ENCODE peak calls at places on chromosomes 13 and 19, in nine cellular contexts. M, Q, J, N, Y, U, G, W and B are unnamed samples.

GRCh38 chr19:7471696-7472620 is 16.9 kb downstream of the PEX11G start:
- DNase-seq in Q (peak; percentile 83), U (peak; percentile 86), M (no peak), Y (no peak), N (no peak), J (no peak), G (no peak), W (no peak), B (no peak)

GRCh38 chr19:35417713-35418534 is 30.1 kb upstream of the FFAR2 start:
- DNase-seq in G (no peak), N (no peak), W (no peak), Q (no peak), Y (no peak), U (peak; percentile 73), M (no peak), J (no peak), B (no peak)

GRCh38 chr19:57075801-57076492 is 43.8 kb upstream of the USP29 start:
- DNase-seq in G (no peak), U (no peak), Y (no peak), J (no peak), Q (no peak), M (no peak), W (no peak), N (no peak), B (no peak)

GRCh38 chr13:113582841-113583631 is 1.5 kb upstream of the TFDP1 start:
- DNase-seq in M (no peak), N (no peak), J (no peak), Y (no peak), Q (peak; percentile 71), U (no peak), W (no peak), G (peak; percentile 12), B (no peak)

GRCh38 chr13:51058461-51059167 is 52.5 kb downstream of the C13orf42 start:
- DNase-seq in M (no peak), G (no peak), Y (no peak), W (no peak), Q (no peak), N (no peak), J (no peak), U (no peak), B (no peak)

GRCh38 chr13:44576396-44577235 is 486 bp upstream of the TSC22D1 start:
- DNase-seq in W (no peak), Y (no peak), U (no peak), M (peak; percentile 15), N (no peak), Q (peak; percentile 88), J (no peak), G (peak; percentile 29), B (peak; percentile 29)

GRCh38 chr13:71865858-71866172 is 1.2 kb downstream of the DACH1 start:
- DNase-seq in J (no peak), Q (no peak), M (no peak), W (no peak), N (peak; percentile 15), Y (no peak), U (no peak), G (peak; percentile 28), B (no peak)

GRCh38 chr13:33519561-33520479 is 234.3 kb upstream of the STARD13 start:
- DNase-seq in Q (no peak), U (no peak), J (no peak), N (no peak), G (no peak), M (no peak), W (no peak), Y (no peak), B (no peak)

GRCh38 chr19:40801449-40802299 is 2.7 kb downstream of the EGLN2 start:
- DNase-seq in Q (no peak), N (no peak), W (no peak), M (no peak), U (no peak), J (no peak), Y (no peak), G (no peak), B (no peak)

GRCh38 chr13:45584816-45585215 is 30.7 kb downstream of the ERICH6B start:
- DNase-seq in Q (peak; percentile 42), M (no peak), W (no peak), G (peak; percentile 11), J (no peak), U (no peak), Y (no peak), N (no peak), B (peak; percentile 25)

GRCh38 chr19:30742539-30742938 is 370.4 kb downstream of the ZNF536 start:
- DNase-seq in U (no peak), W (no peak), Q (no peak), M (no peak), N (no peak), G (no peak), Y (no peak), J (no peak), B (no peak)

GRCh38 chr13:48398450-48399095 is 14.3 kb downstream of the LPAR6 start:
- DNase-seq in U (no peak), M (no peak), J (no peak), G (no peak), Y (no peak), N (no peak), Q (no peak), W (no peak), B (no peak)

GRCh38 chr19:29013325-29013724 is 199.6 kb downstream of the UQCRFS1 start:
- DNase-seq in N (no peak), Y (no peak), W (no peak), G (no peak), J (no peak), Q (no peak), U (no peak), M (no peak), B (no peak)

GRCh38 chr19:40553885-40554857 is 22.5 kb upstream of the SHKBP1 start:
- DNase-seq in Q (no peak), Y (no peak), U (no peak), N (no peak), M (no peak), J (no peak), G (no peak), W (no peak), B (no peak)

GRCh38 chr19:41696402-41697197 is 8.5 kb upstream of the CEACAM7 start:
- DNase-seq in G (peak; percentile 19), J (no peak), M (no peak), U (peak; percentile 47), W (no peak), Y (no peak), N (no peak), Q (peak; percentile 69), B (no peak)

GRCh38 chr19:8363803-8364771 is at the start of gene ANGPTL4:
- DNase-seq in N (no peak), U (no peak), W (peak; percentile 69), Y (no peak), G (peak; percentile 68), Q (peak; percentile 96), J (no peak), M (no peak), B (no peak)

GRCh38 chr19:32104465-32105235 is 240.8 kb upstream of the ZNF507 start:
- DNase-seq in Q (no peak), W (no peak), Y (no peak), J (no peak), G (peak; percentile 75), N (no peak), M (no peak), U (peak; percentile 56), B (peak; percentile 52)

GRCh38 chr13:40271931-40272775 is 394.3 kb downstream of the FOXO1 start:
- DNase-seq in G (no peak), N (peak; percentile 29), U (no peak), Q (peak; percentile 94), M (peak; percentile 31), W (no peak), J (no peak), Y (no peak), B (no peak)

GRCh38 chr13:38002596-38002995 is 133.0 kb upstream of the TRPC4 start:
- DNase-seq in M (no peak), G (no peak), U (peak; percentile 23), Y (no peak), J (peak; percentile 46), Q (no peak), N (no peak), W (no peak), B (peak; percentile 12)

GRCh38 chr13:99653526-99653925 is 152.3 kb downstream of the TM9SF2 start:
- DNase-seq in J (no peak), Y (no peak), W (no peak), N (no peak), U (no peak), Q (no peak), M (no peak), G (no peak), B (no peak)

GRCh38 chr19:3175761-3176714 is 2.5 kb upstream of the S1PR4 start:
- DNase-seq in W (no peak), M (no peak), U (no peak), Y (no peak), G (no peak), Q (no peak), N (no peak), J (no peak), B (no peak)

GRCh38 chr19:8028951-8029491 is 23.5 kb upstream of the CCL25 start:
- DNase-seq in W (no peak), Q (no peak), N (no peak), Y (no peak), J (no peak), U (no peak), M (no peak), G (peak; percentile 30), B (no peak)

GRCh38 chr13:33244907-33245287 is 40.7 kb downstream of the STARD13 start:
- DNase-seq in Q (no peak), U (no peak), M (no peak), J (no peak), N (no peak), G (no peak), W (no peak), Y (no peak), B (no peak)

GRCh38 chr19:17401628-17402027 is 3.8 kb downstream of the BST2 start:
- DNase-seq in U (no peak), M (no peak), Y (no peak), Q (no peak), J (no peak), W (no peak), N (no peak), G (no peak), B (no peak)

GRCh38 chr19:6464070-6464873 is at the start of gene CRB3:
- DNase-seq in G (no peak), Q (peak; percentile 93), M (peak; percentile 28), Y (no peak), N (peak; percentile 96), U (no peak), J (peak; percentile 11), W (peak; percentile 40), B (no peak)

GRCh38 chr19:3977242-3978143 is 6.6 kb upstream of the DAPK3 start:
- DNase-seq in M (no peak), U (no peak), J (no peak), W (no peak), Y (no peak), G (peak; percentile 38), N (peak; percentile 24), Q (no peak), B (no peak)

GRCh38 chr13:28239374-28239773 is 101.0 kb downstream of the PAN3 start:
- DNase-seq in Q (no peak), G (no peak), M (no peak), U (peak; percentile 58), Y (no peak), J (no peak), N (no peak), W (no peak), B (no peak)

GRCh38 chr19:46660601-46661019 is 372 bp downstream of the DACT3 start:
- DNase-seq in U (no peak), Y (no peak), M (no peak), Q (no peak), W (no peak), J (no peak), G (no peak), N (peak; percentile 45), B (no peak)

GRCh38 chr19:22814124-22814523 is 18.0 kb upstream of the ZNF723 start:
- DNase-seq in M (no peak), Y (no peak), U (no peak), W (no peak), N (no peak), J (no peak), Q (no peak), G (no peak), B (no peak)

GRCh38 chr19:57803594-57804325 is 11.0 kb downstream of the ZNF552 start:
- DNase-seq in N (no peak), G (no peak), U (no peak), W (no peak), M (no peak), Y (no peak), J (no peak), Q (no peak), B (no peak)

GRCh38 chr13:114097893-114098688 is 34.3 kb downstream of the RASA3 start:
- DNase-seq in Y (no peak), G (peak; percentile 3), J (no peak), Q (peak; percentile 83), N (no peak), M (no peak), U (no peak), W (no peak), B (no peak)